ENCODE peak calls at places on chromosomes 16 and 17, in five cellular contexts. Z is naive thymus-derived CD4-positive, alpha-beta T cell; H is mesendoderm; O is GM23248; T is spleen. W is an unnamed sample. For H3K4me1, the result is how much of the 10 kb centered on the place peaks cover.

GRCh38 chr16:5603836-5604235 is 506.2 kb upstream of the EEF2KMT start:
- DNase-seq in O (no peak), H (peak), Z (no peak), T (no peak), W (no peak)

GRCh38 chr16:81445926-81446317 is 1.3 kb downstream of the CMIP start:
- DNase-seq in Z (no peak), O (peak), T (no peak), H (peak), W (no peak)

GRCh38 chr17:41654134-41654907 is 29.9 kb upstream of the KRT17 start:
- DNase-seq in Z (no peak), O (no peak), T (peak), H (no peak), W (peak)

GRCh38 chr17:28887871-28888471 is 9.6 kb downstream of the FLOT2 start:
- DNase-seq in T (no peak), Z (no peak), H (no peak), O (no peak), W (no peak)

GRCh38 chr16:85757341-85757822 is 6.5 kb upstream of the C16orf74 start:
- DNase-seq in Z (no peak), O (peak), H (no peak), T (no peak), W (no peak)

GRCh38 chr16:69799601-69800000 is 37.5 kb downstream of the WWP2 start:
- DNase-seq in O (no peak), H (no peak), T (no peak), Z (no peak), W (peak)

GRCh38 chr17:68302066-68302564 is 10.8 kb downstream of the ARSG start:
- DNase-seq in O (peak), T (no peak), Z (no peak), H (peak), W (no peak)

GRCh38 chr16:49617016-49617569 is 238.8 kb downstream of the ZNF423 start:
- DNase-seq in Z (no peak), T (peak), H (no peak), O (no peak), W (no peak)

GRCh38 chr17:27644586-27644985 is 13.6 kb downstream of the LGALS9 start:
- DNase-seq in O (peak), T (no peak), H (no peak), Z (no peak), W (no peak)

GRCh38 chr16:67780847-67781547 is 25.4 kb downstream of the RANBP10 start:
- DNase-seq in T (no peak), Z (no peak), H (no peak), O (no peak), W (no peak)

GRCh38 chr16:74771656-74772315 is 2.8 kb downstream of the FA2H start:
- DNase-seq in O (no peak), T (no peak), H (no peak), Z (no peak), W (no peak)

GRCh38 chr17:18981642-18982424 is 22.7 kb downstream of the FAM83G start:
- DNase-seq in H (peak), T (no peak), O (peak), Z (no peak), W (peak)

GRCh38 chr17:61660726-61661125 is 69.7 kb upstream of the NACA2 start:
- DNase-seq in H (peak), Z (no peak), O (no peak), T (no peak), W (no peak)

GRCh38 chr16:86363057-86363490 is 147.3 kb upstream of the FOXF1 start:
- DNase-seq in T (no peak), O (peak), H (peak), Z (no peak), W (peak)

DNA sequence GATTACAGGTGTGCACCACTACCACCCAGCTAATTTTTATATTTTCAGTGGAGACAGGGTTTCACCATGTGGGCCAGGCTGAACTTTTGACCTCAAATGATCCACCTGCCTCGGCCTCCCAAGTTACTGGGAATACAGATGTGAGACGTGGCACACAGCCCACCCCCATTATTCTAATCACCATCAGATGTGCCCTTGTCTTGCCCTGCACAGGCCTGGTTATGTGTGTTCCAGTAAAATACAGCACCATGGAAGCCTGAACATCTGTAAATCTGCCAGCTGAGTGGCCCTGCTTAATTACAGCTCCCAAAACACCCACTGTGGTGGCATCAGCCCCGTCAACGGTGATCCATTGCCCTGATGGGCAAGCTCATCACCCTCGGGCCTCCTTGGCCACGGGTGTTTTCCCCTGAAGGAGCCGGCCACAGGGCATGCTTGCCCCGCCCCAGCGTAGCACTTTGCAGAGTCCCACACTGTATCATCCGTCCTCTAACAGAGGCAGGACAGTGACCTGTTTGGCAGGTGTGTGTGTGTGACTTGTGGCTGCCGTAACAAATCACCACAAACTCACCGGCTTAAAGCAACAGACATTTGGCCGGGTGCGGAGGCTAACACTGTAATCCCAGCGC is 74.5 kb downstream of the RBFOX3 start:
- DNase-seq in T (peak), Z (no peak), H (no peak), O (no peak), W (no peak)
- H3K27ac ChIP-seq in T (no peak), Z (no peak), H (no peak), O (no peak), W (no peak)

GRCh38 chr17:40187238-40187637 is 10.0 kb downstream of the RAPGEFL1 start:
- DNase-seq in Z (no peak), O (no peak), T (no peak), H (no peak), W (no peak)

GRCh38 chr17:40188694-40189093 is 11.4 kb downstream of the RAPGEFL1 start:
- DNase-seq in Z (no peak), O (no peak), H (no peak), T (no peak), W (no peak)

GRCh38 chr17:40191237-40192208 is 14.3 kb downstream of the RAPGEFL1 start:
- DNase-seq in Z (peak), H (peak), T (peak), O (peak), W (peak)

GRCh38 chr17:40192961-40193360 is 15.7 kb downstream of the RAPGEFL1 start:
- DNase-seq in H (no peak), O (no peak), Z (no peak), T (no peak), W (no peak)

GRCh38 chr17:40190197-40191021 is 13.1 kb downstream of the RAPGEFL1 start:
- DNase-seq in Z (no peak), H (peak), O (peak), T (no peak), W (no peak)
- H3K4me3 ChIP-seq in Z (no peak), H (no peak), O (peak), T (peak), W (no peak)

GRCh38 chr17:67164298-67164697 is 80.7 kb downstream of the HELZ start:
- DNase-seq in H (no peak), O (no peak), T (no peak), Z (no peak), W (no peak)

GRCh38 chr17:67174190-67174589 is 70.8 kb downstream of the HELZ start:
- DNase-seq in Z (no peak), H (no peak), T (no peak), O (no peak), W (no peak)

GRCh38 chr17:67171560-67171959 is 73.4 kb downstream of the HELZ start:
- DNase-seq in O (no peak), Z (no peak), H (no peak), T (no peak), W (no peak)

GRCh38 chr17:67165201-67165600 is 79.8 kb downstream of the HELZ start:
- DNase-seq in O (no peak), Z (no peak), T (no peak), H (no peak), W (no peak)

GRCh38 chr17:67168485-67168884 is 76.5 kb downstream of the HELZ start:
- DNase-seq in H (no peak), T (no peak), Z (no peak), O (no peak), W (no peak)
- H3K4me1 ChIP-seq in H (under half), T (under half), Z (under half), O (under half), W (under half)

DNA sequence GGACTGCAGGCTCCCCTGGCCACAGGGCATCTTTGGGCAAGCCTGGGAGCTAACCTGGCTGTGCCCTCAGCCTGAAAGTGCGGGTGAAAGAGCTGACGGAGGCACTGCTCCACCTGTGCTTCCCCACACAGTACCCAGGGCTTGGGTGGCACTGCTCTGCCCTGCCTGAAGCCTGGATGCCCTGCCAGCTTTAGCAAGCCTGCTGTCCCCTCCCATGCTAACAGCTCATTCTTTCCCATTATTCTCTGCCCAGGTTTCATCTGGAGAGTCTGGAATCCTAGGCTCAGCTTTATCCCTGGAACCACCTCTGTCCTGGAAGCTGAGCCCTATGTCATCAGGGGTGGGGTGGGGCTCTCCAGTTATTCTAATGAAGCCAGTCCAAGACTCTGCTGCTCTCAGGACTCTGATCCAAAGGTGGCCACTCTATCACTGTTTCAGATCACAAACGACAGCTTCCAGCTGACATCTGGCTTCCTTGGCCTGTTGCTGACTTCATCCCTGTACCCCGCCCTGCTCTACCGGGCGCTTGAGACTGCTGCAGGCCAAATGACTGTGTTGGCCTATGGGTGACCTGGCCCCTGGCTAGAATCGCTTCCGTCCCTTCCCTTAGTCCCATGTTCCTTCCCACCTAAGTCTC is 29.3 kb downstream of the HIC1 start:
- DNase-seq in Z (no peak), T (peak), O (peak), H (no peak), W (peak)
- H3K27ac ChIP-seq in Z (no peak), T (peak), O (peak), H (no peak), W (peak)

GRCh38 chr17:45227101-45227591 is 5.5 kb downstream of the FMNL1 start:
- DNase-seq in H (no peak), O (peak), Z (no peak), T (peak), W (peak)
- H3K4me3 ChIP-seq in H (no peak), O (no peak), Z (peak), T (peak), W (no peak)

GRCh38 chr17:57554826-57555635 is 190.1 kb downstream of the CCDC182 start:
- DNase-seq in H (peak), O (no peak), T (no peak), Z (no peak), W (no peak)

GRCh38 chr17:57555636-57556175 is 189.4 kb downstream of the CCDC182 start:
- DNase-seq in H (no peak), O (no peak), T (no peak), Z (no peak), W (no peak)

GRCh38 chr17:57553525-57553924 is 191.6 kb downstream of the CCDC182 start:
- DNase-seq in Z (no peak), O (no peak), T (no peak), H (no peak), W (no peak)

GRCh38 chr17:57552114-57552601 is 192.9 kb downstream of the CCDC182 start:
- DNase-seq in Z (no peak), T (peak), H (peak), O (peak), W (peak)

GRCh38 chr17:57553991-57554825 is 190.9 kb downstream of the CCDC182 start:
- DNase-seq in H (peak), O (no peak), T (no peak), Z (no peak), W (peak)
- H3K4me1 ChIP-seq in H (under half), O (under half), T (half or more), Z (under half), W (under half)

GRCh38 chr16:29742683-29743275 is 3.0 kb downstream of the C16orf54 start:
- DNase-seq in T (peak), Z (no peak), H (no peak), O (no peak), W (no peak)
- H3K27ac ChIP-seq in T (peak), Z (peak), H (no peak), O (no peak), W (no peak)

GRCh38 chr16:11977206-11978041 is 890 bp downstream of the SNX29 start:
- DNase-seq in H (no peak), T (no peak), Z (peak), O (peak), W (peak)
- H3K4me3 ChIP-seq in H (peak), T (peak), Z (peak), O (peak), W (peak)

GRCh38 chr16:536746-537145 is 9.2 kb downstream of the CAPN15 start:
- DNase-seq in Z (no peak), O (no peak), H (no peak), T (no peak), W (no peak)
- H3K4me1 ChIP-seq in Z (under half), O (under half), H (under half), T (under half), W (under half)

W was measured in hepatocyte.